ENCODE peak calls at places on chromosome 15, in six cellular contexts. D is upper lobe of left lung, K is lower lobe of right lung, E is neural progenitor cell, B is Karpas-422, T is BJ. X is an unnamed sample. For H3K27me3, the result is how much of the 10 kb centered on the place peaks cover.

GRCh38 chr15:48040166-48040817 is 80.5 kb upstream of the SLC24A5 start:
- DNase-seq in D (peak), K (no peak), E (peak), B (no peak), T (no peak), X (no peak)

GRCh38 chr15:96023081-96023480 is 307.4 kb upstream of the NR2F2 start:
- DNase-seq in D (no peak), K (no peak), E (no peak), B (no peak), T (no peak), X (no peak)

GRCh38 chr15:94306700-94307650 is 75.6 kb downstream of the MCTP2 start:
- DNase-seq in D (no peak), K (no peak), E (no peak), B (peak), T (no peak), X (peak)

GRCh38 chr15:84731774-84732173 is 15.8 kb upstream of the SEC11A start:
- DNase-seq in D (no peak), K (no peak), E (no peak), B (no peak), T (peak), X (no peak)

GRCh38 chr15:63332367-63333078 is 49.1 kb downstream of the CA12 start:
- DNase-seq in D (no peak), K (no peak), E (no peak), B (no peak), T (peak), X (no peak)

GRCh38 chr15:66294932-66295235 is 1.5 kb downstream of the DIS3L start:
- DNase-seq in D (no peak), K (no peak), E (no peak), B (peak), T (peak), X (no peak)

GRCh38 chr15:62569460-62570404 is 404.6 kb upstream of the C2CD4B start:
- DNase-seq in D (peak), K (peak), E (no peak), B (no peak), T (peak), X (no peak)

GRCh38 chr15:94631608-94632007 is 400.2 kb downstream of the MCTP2 start:
- DNase-seq in D (no peak), K (no peak), E (no peak), B (peak), T (no peak), X (no peak)

GRCh38 chr15:63856711-63857458 is 23.1 kb upstream of the HERC1 start:
- DNase-seq in D (no peak), K (no peak), E (no peak), B (no peak), T (peak), X (no peak)

GRCh38 chr15:101059381-101060341 is 140.5 kb downstream of the LRRK1 start:
- DNase-seq in D (no peak), K (no peak), E (no peak), B (no peak), T (no peak), X (no peak)

GRCh38 chr15:29924750-29925149 is 102.5 kb upstream of the TJP1 start:
- DNase-seq in D (peak), K (peak), E (peak), B (no peak), T (no peak), X (no peak)

GRCh38 chr15:65421360-65422215 is 1.2 kb downstream of the IGDCC4 start:
- DNase-seq in D (no peak), K (no peak), E (peak), B (no peak), T (no peak), X (peak)

GRCh38 chr15:72169921-72170611 is 27.5 kb downstream of the GRAMD2A start:
- DNase-seq in D (no peak), K (no peak), E (no peak), B (no peak), T (no peak), X (no peak)

GRCh38 chr15:92809064-92809879 is 90.9 kb upstream of the CHD2 start:
- DNase-seq in D (peak), K (peak), E (peak), B (peak), T (peak), X (peak)

GRCh38 chr15:97745481-97746071 is 214.9 kb upstream of the ARRDC4 start:
- DNase-seq in D (no peak), K (no peak), E (peak), B (peak), T (no peak), X (no peak)

GRCh38 chr15:72516734-72517133 is 42.6 kb downstream of the ARIH1 start:
- DNase-seq in D (no peak), K (no peak), E (no peak), B (peak), T (no peak), X (peak)

GRCh38 chr15:46089438-46090044 is 454.7 kb downstream of the SQOR start:
- DNase-seq in D (no peak), K (no peak), E (no peak), B (no peak), T (no peak), X (no peak)

GRCh38 chr15:65867244-65867643 is 2.0 kb upstream of the RAB11A start:
- DNase-seq in D (no peak), K (no peak), E (no peak), B (no peak), T (no peak), X (no peak)

GRCh38 chr15:25695875-25696760 is 167.0 kb downstream of the ATP10A start:
- DNase-seq in D (no peak), K (no peak), E (no peak), B (no peak), T (no peak), X (no peak)

GRCh38 chr15:80770356-80770705 is 8.8 kb upstream of the CEMIP start:
- DNase-seq in D (no peak), K (no peak), E (no peak), B (no peak), T (no peak), X (no peak)

GRCh38 chr15:101489633-101490407 is at the start of gene PCSK6:
- DNase-seq in D (no peak), K (no peak), E (peak), B (no peak), T (no peak), X (no peak)

GRCh38 chr15:61715082-61715481 is 345.2 kb downstream of the VPS13C start:
- DNase-seq in D (peak), K (no peak), E (no peak), B (no peak), T (no peak), X (no peak)

GRCh38 chr15:73325191-73325980 is 43.4 kb downstream of the HCN4 start:
- DNase-seq in D (no peak), K (no peak), E (no peak), B (no peak), T (no peak), X (peak)

GRCh38 chr15:75065851-75066509 is 42.6 kb downstream of the PPCDC start:
- DNase-seq in D (peak), K (no peak), E (no peak), B (no peak), T (no peak), X (no peak)

GRCh38 chr15:75065467-75065850 is 42.1 kb downstream of the PPCDC start:
- DNase-seq in D (peak), K (no peak), E (no peak), B (no peak), T (no peak), X (no peak)

GRCh38 chr15:75069301-75069925 is 46.0 kb downstream of the PPCDC start:
- DNase-seq in D (peak), K (no peak), E (no peak), B (peak), T (no peak), X (peak)

GRCh38 chr15:75068748-75069147 is 45.4 kb downstream of the PPCDC start:
- DNase-seq in D (no peak), K (no peak), E (no peak), B (no peak), T (no peak), X (no peak)

DNA sequence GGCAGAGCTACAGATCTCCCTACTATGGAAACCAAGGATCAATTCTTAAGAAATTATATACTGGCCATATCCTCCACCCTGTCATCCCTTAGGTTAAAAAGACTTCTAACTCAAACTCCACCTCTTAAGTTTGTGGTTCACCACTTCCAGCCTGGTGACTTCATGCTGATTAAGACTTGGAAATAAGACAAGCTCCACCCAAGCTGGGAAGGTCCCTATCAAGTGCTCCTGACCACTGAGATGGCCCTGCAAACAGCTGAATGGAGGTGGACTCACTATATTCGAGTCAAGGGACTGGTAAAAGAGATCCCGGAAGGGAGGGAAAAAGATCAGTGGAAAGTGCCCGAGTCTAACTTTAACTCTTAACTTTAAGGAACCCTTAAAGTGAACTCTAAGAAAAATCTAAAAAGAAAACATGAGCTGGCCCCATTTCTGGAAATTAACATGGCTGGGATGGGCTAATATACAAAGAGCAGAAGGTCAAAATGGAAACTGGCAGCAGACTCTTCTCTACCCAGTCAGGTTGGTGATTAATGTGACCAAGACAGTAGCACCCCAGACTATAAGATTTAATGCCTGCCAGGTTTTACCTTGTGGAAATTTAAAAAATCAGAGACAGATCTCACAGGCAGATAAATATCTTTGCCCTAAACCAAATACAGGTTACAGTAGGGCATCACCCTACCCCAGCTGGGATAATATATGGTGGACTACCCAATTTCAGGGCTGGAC is 43.9 kb downstream of the PPCDC start:
- DNase-seq in D (peak), K (no peak), E (no peak), B (no peak), T (no peak), X (no peak)
- H3K27me3 ChIP-seq in D (under half), K (under half), E (under half), B (under half), T (under half), X (under half)

DNA sequence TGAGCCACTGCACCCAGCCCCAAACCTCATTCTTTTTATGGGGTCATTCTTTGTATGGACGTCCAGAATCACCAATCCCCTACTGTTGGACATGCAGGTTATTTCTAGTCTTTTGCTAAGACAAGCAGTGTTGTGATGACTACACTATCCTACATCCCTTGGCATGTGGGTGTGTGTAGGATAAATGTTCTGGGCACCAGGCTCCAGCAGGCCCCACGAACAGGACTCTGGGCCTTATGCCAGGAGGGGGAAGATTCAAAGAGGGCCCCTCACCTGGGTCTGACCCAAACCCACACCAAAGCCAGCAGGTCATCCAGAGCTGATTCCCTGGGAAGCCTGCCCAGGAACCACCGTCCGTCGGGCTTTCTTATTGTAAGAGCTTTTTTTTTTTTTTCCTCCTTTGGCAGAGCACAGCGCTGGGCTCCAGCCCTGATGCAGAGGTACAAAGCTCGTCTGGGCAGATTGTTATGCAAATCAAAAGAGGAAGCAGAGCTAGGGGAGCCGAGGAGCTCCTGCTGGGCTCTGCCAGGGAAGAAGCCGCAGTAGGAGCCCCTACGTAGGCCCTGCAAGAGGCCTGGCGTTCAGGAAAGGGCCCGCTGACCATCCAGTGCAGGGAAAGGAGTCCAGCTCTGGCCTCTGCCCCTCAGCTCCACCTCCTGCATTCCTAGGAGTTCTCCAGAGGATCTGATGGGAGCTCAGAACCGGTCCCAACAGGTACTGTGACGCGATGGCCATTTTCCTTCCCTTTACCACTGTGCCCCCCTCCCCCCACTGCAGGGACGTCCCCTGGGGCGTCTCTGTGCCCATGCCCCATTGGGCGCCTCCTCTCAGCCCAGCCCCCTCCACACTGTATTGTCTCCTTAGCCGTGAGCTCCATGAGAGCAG is 29.0 kb upstream of the FURIN start:
- DNase-seq in D (peak), K (peak), E (peak), B (peak), T (no peak), X (peak)
- H3K4me3 ChIP-seq in D (peak), K (peak), E (peak), B (peak), T (no peak), X (peak)

GRCh38 chr15:58626378-58626777 is 123.1 kb downstream of the ADAM10 start:
- DNase-seq in D (no peak), K (no peak), E (no peak), B (no peak), T (no peak), X (no peak)
- H3K27me3 ChIP-seq in D (under half), K (under half), E (under half), B (under half), T (under half), X (under half)

GRCh38 chr15:85751731-85752421 is 42.8 kb downstream of the KLHL25 start:
- DNase-seq in D (no peak), K (no peak), E (peak), B (no peak), T (no peak), X (no peak)

GRCh38 chr15:85748729-85749128 is 46.0 kb downstream of the KLHL25 start:
- DNase-seq in D (no peak), K (no peak), E (no peak), B (no peak), T (no peak), X (no peak)

GRCh38 chr15:85750807-85751730 is 43.7 kb downstream of the KLHL25 start:
- DNase-seq in D (no peak), K (no peak), E (peak), B (no peak), T (no peak), X (no peak)

GRCh38 chr15:85749261-85750151 is 45.2 kb downstream of the KLHL25 start:
- DNase-seq in D (no peak), K (no peak), E (no peak), B (no peak), T (no peak), X (no peak)

DNA sequence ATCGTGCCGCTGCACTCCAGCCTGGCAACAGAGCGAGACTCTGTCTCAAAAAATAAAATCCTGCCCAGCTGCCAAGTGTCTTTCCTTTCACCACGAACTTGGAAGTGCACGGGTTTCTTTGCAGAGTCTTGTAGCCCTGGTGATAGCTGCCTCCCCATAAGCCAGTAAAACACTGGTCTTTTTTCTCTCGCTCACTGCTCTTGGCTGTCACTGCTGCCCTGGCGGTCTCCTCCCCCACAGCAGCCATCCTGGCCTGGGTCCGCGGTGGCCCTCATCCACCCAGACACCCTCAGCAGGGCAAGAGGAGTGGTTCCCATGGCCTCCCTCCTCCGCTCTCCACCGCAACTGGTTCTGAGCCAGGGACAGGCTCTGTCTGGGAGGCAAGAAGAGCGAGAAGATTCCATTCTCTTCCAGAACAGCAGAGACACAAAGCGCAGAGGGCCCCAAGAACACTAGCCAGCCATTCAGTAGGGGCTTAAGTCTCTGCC is 44.4 kb downstream of the KLHL25 start:
- DNase-seq in D (peak), K (no peak), E (peak), B (no peak), T (no peak), X (no peak)
- H3K4me3 ChIP-seq in D (peak), K (no peak), E (peak), B (no peak), T (no peak), X (no peak)

GRCh38 chr15:31366169-31366734 is 39.6 kb downstream of the KLF13 start:
- DNase-seq in D (no peak), K (peak), E (no peak), B (no peak), T (no peak), X (no peak)

GRCh38 chr15:31367730-31368344 is 41.2 kb downstream of the KLF13 start:
- DNase-seq in D (no peak), K (peak), E (no peak), B (no peak), T (no peak), X (no peak)

GRCh38 chr15:31365032-31365654 is 38.5 kb downstream of the KLF13 start:
- DNase-seq in D (no peak), K (no peak), E (no peak), B (no peak), T (no peak), X (no peak)

GRCh38 chr15:31365655-31366127 is 39.1 kb downstream of the KLF13 start:
- DNase-seq in D (peak), K (peak), E (peak), B (peak), T (peak), X (peak)

DNA sequence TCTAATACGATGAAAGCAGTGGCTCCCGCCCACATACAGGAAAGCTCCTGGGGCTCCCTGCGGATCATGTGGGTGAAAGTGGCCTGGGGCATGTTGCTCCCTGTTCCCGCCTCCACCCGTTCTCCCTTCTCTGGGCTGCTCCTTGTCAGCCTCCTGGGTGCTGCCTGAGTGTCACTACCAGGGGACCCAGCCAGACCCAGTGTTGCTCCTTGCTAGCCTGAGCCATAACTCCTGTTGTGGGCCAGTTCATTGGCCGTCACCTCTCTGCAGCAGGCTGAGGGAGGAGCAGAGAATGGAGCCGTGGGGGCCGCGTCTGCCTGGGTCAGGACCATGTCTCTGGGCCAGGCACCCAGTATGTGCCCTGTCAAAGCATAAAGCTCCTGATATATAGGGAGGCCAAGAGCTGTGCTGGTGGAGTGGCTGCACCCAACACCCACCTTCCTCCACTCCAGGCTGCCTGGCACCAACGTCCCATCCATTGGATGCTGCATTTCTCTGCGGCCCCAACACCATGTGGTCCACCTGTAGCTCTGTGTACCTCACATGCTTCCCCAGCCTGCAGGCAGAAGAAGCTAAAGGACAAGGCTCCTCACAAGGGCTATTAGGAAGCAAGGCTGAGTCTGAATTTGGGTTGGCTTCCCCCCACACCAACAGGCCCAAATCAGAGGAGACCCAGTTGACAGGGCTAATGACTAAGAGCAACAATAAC is 40.5 kb downstream of the KLF13 start:
- DNase-seq in D (peak), K (peak), E (no peak), B (no peak), T (no peak), X (no peak)
- H3K27me3 ChIP-seq in D (under half), K (under half), E (under half), B (under half), T (under half), X (under half)

GRCh38 chr15:56741541-56741940 is 8.2 kb upstream of the ZNF280D start:
- DNase-seq in D (no peak), K (no peak), E (no peak), B (no peak), T (peak), X (no peak)
- H3K4me3 ChIP-seq in D (no peak), K (no peak), E (no peak), B (no peak), T (no peak), X (no peak)

DNA sequence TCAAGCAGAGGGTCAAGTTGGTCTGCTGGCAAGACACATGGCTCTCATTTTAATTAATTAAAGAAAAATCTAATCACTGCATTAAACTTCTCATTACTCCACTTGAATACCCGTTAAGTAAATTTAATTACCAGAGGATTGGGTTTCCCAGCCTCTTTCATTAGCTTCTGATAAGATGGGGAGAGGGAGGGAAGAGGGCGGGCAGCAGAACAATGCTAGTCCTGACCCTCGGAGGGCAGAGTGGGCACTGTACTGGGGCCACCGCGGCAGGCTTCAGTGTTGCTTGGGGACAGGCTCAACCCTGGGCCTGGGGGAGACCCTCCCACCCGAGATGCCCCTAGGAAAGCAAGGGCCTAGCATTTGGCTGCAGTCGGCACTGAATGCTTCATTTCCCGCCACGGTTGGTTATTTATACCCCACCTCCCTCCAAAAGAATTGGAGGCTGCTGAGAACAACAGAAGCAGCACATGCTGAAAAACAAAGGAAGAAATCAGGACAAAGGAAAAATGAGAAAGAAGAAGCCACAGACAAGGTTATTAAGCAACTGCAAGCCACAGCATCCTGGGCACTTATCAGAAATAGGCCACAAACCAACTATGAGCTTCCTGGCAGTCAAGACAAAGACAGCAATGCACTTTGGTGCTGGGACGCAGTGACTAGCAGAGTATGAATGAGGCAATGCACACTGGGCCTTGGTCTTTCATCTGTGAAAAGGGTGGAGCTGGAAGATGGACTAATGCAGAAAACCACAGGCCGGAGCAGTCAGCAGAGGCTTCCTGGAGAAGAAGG is 55.8 kb upstream of the LINGO1 start:
- DNase-seq in D (no peak), K (no peak), E (no peak), B (no peak), T (no peak), X (no peak)
- H3K27me3 ChIP-seq in D (under half), K (under half), E (under half), B (under half), T (under half), X (under half)

GRCh38 chr15:76996526-76997401 is 1.8 kb downstream of the PSTPIP1 start:
- DNase-seq in D (no peak), K (no peak), E (no peak), B (no peak), T (no peak), X (no peak)
- H3K4me3 ChIP-seq in D (peak), K (peak), E (no peak), B (peak), T (no peak), X (no peak)